ENCODE peak calls at places on chromosomes 16 and 17, in eight cellular contexts. W is progenitor cell of endocrine pancreas, Q is body of pancreas, V is GM12865, C is A549, S is K562, T is lung, Y is GM23338. F is an unnamed sample.

GRCh38 chr16:79651363-79651762 is 50.8 kb upstream of the MAF start:
- DNase-seq in V (no peak), W (no peak), S (no peak), T (peak), C (peak), Y (no peak), Q (peak), F (no peak)

GRCh38 chr17:75566456-75567233 is 21.0 kb upstream of the MYO15B start:
- DNase-seq in T (no peak), Y (no peak), W (no peak), C (no peak), S (no peak), Q (no peak), V (no peak), F (no peak)

GRCh38 chr17:37608369-37609169 is 649 bp downstream of the SYNRG start:
- DNase-seq in V (peak), S (peak), Q (no peak), C (peak), Y (peak), T (no peak), W (peak), F (no peak)

GRCh38 chr16:19377864-19378263 is 39.8 kb upstream of the TMC5 start:
- DNase-seq in Y (peak), Q (no peak), W (no peak), V (peak), C (no peak), T (no peak), S (peak), F (no peak)

GRCh38 chr16:30997000-30997886 is 12.2 kb downstream of the HSD3B7 start:
- DNase-seq in Y (peak), T (peak), V (peak), W (peak), Q (peak), C (peak), S (peak), F (peak)

GRCh38 chr17:20156196-20157077 is 147.3 kb downstream of the SPECC1 start:
- DNase-seq in Q (peak), W (peak), S (peak), Y (peak), C (peak), V (peak), T (peak), F (peak)

GRCh38 chr16:84058211-84058610 is 15.6 kb upstream of the SLC38A8 start:
- DNase-seq in S (no peak), Q (no peak), W (no peak), V (no peak), T (no peak), Y (no peak), C (no peak), F (no peak)

GRCh38 chr16:57255686-57256415 is 10.8 kb downstream of the ARL2BP start:
- DNase-seq in W (no peak), V (no peak), Y (no peak), Q (no peak), S (no peak), C (no peak), T (no peak), F (no peak)

GRCh38 chr16:84228321-84228838 is 11.4 kb downstream of the KCNG4 start:
- DNase-seq in T (peak), W (no peak), C (peak), Y (peak), V (no peak), S (peak), Q (peak), F (no peak)

GRCh38 chr17:54662978-54663876 is 237.4 kb upstream of the TOM1L1 start:
- DNase-seq in Y (peak), T (no peak), W (no peak), Q (no peak), V (no peak), S (no peak), C (no peak), F (no peak)

GRCh38 chr16:87880117-87880696 is 10.9 kb upstream of the SLC7A5 start:
- DNase-seq in Q (no peak), W (no peak), C (no peak), S (no peak), V (no peak), Y (no peak), T (no peak), F (no peak)

GRCh38 chr17:40168262-40168832 is 8.9 kb upstream of the RAPGEFL1 start:
- DNase-seq in T (no peak), Y (peak), S (peak), V (peak), W (no peak), Q (peak), C (peak), F (no peak)

GRCh38 chr17:9472541-9472940 is 103.1 kb downstream of the STX8 start:
- DNase-seq in C (no peak), S (no peak), Q (no peak), T (no peak), Y (no peak), V (no peak), W (no peak), F (no peak)

GRCh38 chr16:53183442-53183841 is 128.7 kb downstream of the CHD9 start:
- DNase-seq in Y (no peak), S (no peak), V (no peak), Q (no peak), C (peak), W (no peak), T (no peak), F (no peak)

GRCh38 chr17:28327709-28328108 is 7.6 kb downstream of the IFT20 start:
- DNase-seq in S (no peak), T (no peak), C (peak), V (no peak), Q (no peak), W (no peak), Y (no peak), F (no peak)

GRCh38 chr16:4244254-4244812 is 2.5 kb upstream of the SRL start:
- DNase-seq in C (no peak), Y (no peak), S (peak), W (no peak), T (no peak), Q (peak), V (no peak), F (no peak)

GRCh38 chr17:3924421-3925350 is 8.4 kb upstream of the P2RX1 start:
- DNase-seq in Y (no peak), C (no peak), Q (no peak), T (no peak), W (no peak), V (no peak), S (no peak), F (no peak)

GRCh38 chr16:28609631-28610594 is at the start of gene SULT1A1:
- DNase-seq in W (no peak), S (peak), C (no peak), T (peak), Y (peak), Q (peak), V (no peak), F (no peak)

GRCh38 chr16:2236362-2237075 is at the start of gene DNASE1L2:
- DNase-seq in S (no peak), V (no peak), W (no peak), C (peak), Q (no peak), Y (peak), T (no peak), F (no peak)

GRCh38 chr16:76940251-76940650 is 250.7 kb upstream of the MON1B start:
- DNase-seq in Y (no peak), T (no peak), V (no peak), Q (no peak), W (no peak), C (no peak), S (no peak), F (no peak)

GRCh38 chr16:74813109-74813641 is 38.6 kb upstream of the FA2H start:
- DNase-seq in S (peak), Q (peak), V (peak), C (peak), T (peak), W (peak), Y (peak), F (peak)

GRCh38 chr17:6461792-6462524 is 17.7 kb downstream of the PIMREG start:
- DNase-seq in T (no peak), S (no peak), C (no peak), W (no peak), Q (no peak), Y (peak), V (no peak), F (no peak)

GRCh38 chr17:79940381-79941087 is 95.1 kb downstream of the TBC1D16 start:
- DNase-seq in W (no peak), V (no peak), C (no peak), T (no peak), Q (peak), Y (no peak), S (no peak), F (no peak)

GRCh38 chr17:79937435-79937870 is 98.2 kb upstream of the CBX4 start:
- DNase-seq in Q (no peak), S (no peak), W (no peak), T (no peak), Y (no peak), V (no peak), C (no peak), F (no peak)

GRCh38 chr17:79937981-79938695 is 97.5 kb downstream of the TBC1D16 start:
- DNase-seq in C (no peak), Q (peak), V (no peak), Y (no peak), T (no peak), W (no peak), S (no peak), F (no peak)

GRCh38 chr17:79939755-79940154 is 95.9 kb downstream of the TBC1D16 start:
- DNase-seq in V (no peak), S (no peak), W (no peak), T (no peak), Q (peak), Y (no peak), C (no peak), F (no peak)

GRCh38 chr17:79938696-79939435 is 96.8 kb downstream of the TBC1D16 start:
- DNase-seq in C (no peak), S (no peak), Y (no peak), W (no peak), T (no peak), V (no peak), Q (no peak), F (no peak)
- TF ChIP-seq CTCF in C (no peak), S (no peak), Y (no peak), W (no peak), T (no peak), V (no peak), Q (no peak), F (no peak)

GRCh38 chr17:58172369-58173071 is 5.7 kb downstream of the OR4D2 start:
- DNase-seq in C (peak), W (no peak), S (peak), Q (no peak), Y (peak), T (no peak), V (peak), F (no peak)
- TF ChIP-seq CTCF in C (peak), W (peak), S (peak), Q (peak), Y (peak), T (peak), V (peak), F (peak)

DNA sequence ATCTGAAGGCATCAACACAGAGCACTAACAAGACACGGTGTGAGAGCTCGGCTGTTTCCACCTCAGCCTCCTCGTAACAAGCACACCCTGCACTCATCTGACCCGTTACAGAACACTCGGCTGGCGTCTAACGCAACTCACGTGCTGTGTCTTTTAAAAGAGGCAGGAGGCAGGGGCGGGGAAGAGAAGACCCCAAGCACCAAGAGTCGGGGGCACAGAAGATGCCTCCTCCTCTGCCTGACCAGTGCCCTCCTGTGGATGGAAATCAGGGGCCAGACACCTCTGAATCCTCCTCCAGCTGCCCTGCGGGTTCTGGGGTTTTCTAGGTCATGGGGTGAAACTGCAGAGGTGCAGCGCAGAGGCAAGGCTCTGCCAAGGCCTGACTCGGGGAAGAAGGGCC is 74.3 kb downstream of the ZNF778 start:
- DNase-seq in W (no peak), T (no peak), Y (no peak), S (no peak), Q (no peak), C (no peak), V (no peak), F (no peak)
- TF ChIP-seq CTCF in W (no peak), T (no peak), Y (no peak), S (no peak), Q (no peak), C (no peak), V (no peak), F (no peak)

GRCh38 chr17:36591434-36592315 is at the start of gene DHRS11:
- DNase-seq in Q (peak), S (peak), Y (peak), T (peak), C (peak), V (peak), W (peak), F (peak)
- TF ChIP-seq CTCF in Q (no peak), S (no peak), Y (peak), T (no peak), C (peak), V (no peak), W (no peak), F (no peak)

DNA sequence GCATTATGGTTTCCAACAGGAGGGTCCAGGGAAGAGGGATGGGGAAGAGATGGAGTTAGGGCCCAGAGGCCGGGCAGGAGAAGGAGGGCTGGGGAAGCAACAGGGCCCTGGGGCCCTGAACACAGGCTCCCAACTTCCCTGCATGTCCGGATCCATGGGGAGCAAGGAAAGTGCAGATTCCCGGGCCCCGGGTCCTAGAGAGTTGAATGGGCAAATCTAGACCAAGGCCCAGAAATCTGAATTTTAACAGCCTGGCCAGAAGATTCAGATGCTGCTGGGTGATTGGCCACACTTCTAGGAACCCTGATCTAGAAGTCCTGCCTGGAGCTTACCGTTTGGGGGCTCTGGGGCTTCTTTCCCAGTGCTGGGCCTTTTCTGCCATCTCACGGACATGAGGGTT is 13.2 kb downstream of the MGAT5B start:
- DNase-seq in T (no peak), C (no peak), V (no peak), Y (no peak), S (no peak), Q (no peak), W (no peak), F (no peak)
- TF ChIP-seq CTCF in T (no peak), C (no peak), V (no peak), Y (no peak), S (no peak), Q (no peak), W (no peak), F (no peak)

GRCh38 chr17:50505731-50506130 is 2.5 kb upstream of the MYCBPAP start:
- DNase-seq in Y (no peak), V (no peak), Q (no peak), T (no peak), W (no peak), S (no peak), C (no peak), F (no peak)

GRCh38 chr17:50508573-50509460 is 578 bp downstream of the MYCBPAP start:
- DNase-seq in S (no peak), W (no peak), V (peak), Q (no peak), Y (no peak), C (no peak), T (no peak), F (no peak)

GRCh38 chr17:50506298-50506697 is 1.9 kb upstream of the MYCBPAP start:
- DNase-seq in T (no peak), Y (no peak), W (no peak), S (no peak), Q (no peak), C (no peak), V (no peak), F (no peak)

GRCh38 chr17:50511058-50511457 is 2.8 kb downstream of the MYCBPAP start:
- DNase-seq in W (no peak), T (no peak), Q (no peak), V (peak), Y (no peak), S (no peak), C (no peak), F (no peak)

DNA sequence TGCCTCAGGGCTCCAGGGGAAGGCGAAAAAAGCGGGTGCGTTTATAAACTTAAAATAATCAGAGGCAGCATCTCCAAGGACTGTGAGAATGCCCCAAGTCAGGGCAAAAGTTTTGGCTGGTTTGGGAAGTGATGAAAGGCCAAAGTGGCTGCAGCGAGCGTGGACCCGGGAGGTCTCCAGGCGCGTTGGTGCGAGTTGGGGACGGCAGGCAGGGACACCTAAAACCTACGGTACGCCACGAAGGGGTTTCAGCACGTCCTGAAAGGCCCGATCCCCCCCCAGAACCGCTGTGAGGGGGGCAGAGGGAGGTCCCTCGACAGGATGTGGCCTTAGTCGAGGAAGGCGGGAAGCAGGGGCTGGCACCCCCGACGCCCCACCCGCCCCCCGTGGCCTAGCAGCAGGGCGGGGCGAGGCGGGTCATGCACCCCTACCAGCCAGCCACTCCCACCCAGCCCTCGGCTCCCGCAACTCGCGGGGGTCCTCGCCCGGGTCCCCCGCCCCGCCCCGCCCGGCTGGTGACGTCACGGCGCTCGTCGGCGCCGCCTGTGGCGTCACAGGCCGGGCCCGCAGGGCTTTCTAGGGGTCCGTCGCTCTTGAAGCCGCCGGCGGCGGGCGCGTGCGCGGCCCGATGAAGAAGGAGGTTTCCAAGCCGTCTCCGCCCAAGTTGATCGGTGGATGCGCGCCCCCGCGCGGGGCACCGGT is at the start of gene MYCBPAP:
- DNase-seq in S (no peak), T (peak), Y (peak), Q (peak), C (peak), W (peak), V (peak), F (peak)
- TF ChIP-seq CTCF in S (no peak), T (no peak), Y (peak), Q (peak), C (peak), W (peak), V (peak), F (no peak)

GRCh38 chr17:44205962-44206824 is 6.5 kb upstream of the ATXN7L3 start:
- DNase-seq in V (no peak), Q (no peak), W (no peak), Y (peak), S (no peak), T (no peak), C (peak), F (no peak)
- TF ChIP-seq CTCF in V (peak), Q (no peak), W (peak), Y (peak), S (peak), T (no peak), C (no peak), F (no peak)

GRCh38 chr16:70605284-70605659 is 41.1 kb upstream of the IL34 start:
- DNase-seq in S (no peak), W (no peak), T (no peak), C (no peak), Y (no peak), Q (no peak), V (no peak), F (no peak)

GRCh38 chr16:70601576-70602575 is 44.5 kb upstream of the IL34 start:
- DNase-seq in C (no peak), T (no peak), S (no peak), Y (no peak), V (no peak), W (no peak), Q (no peak), F (no peak)

GRCh38 chr16:70604407-70605283 is 41.7 kb upstream of the IL34 start:
- DNase-seq in W (no peak), T (no peak), C (no peak), Y (peak), V (no peak), S (no peak), Q (no peak), F (no peak)

GRCh38 chr16:70600730-70601129 is 45.6 kb upstream of the IL34 start:
- DNase-seq in T (no peak), Q (no peak), W (no peak), S (no peak), C (no peak), Y (no peak), V (no peak), F (no peak)

GRCh38 chr16:70602831-70603230 is 43.5 kb upstream of the IL34 start:
- DNase-seq in V (no peak), Q (no peak), Y (no peak), C (no peak), T (no peak), S (no peak), W (no peak), F (no peak)
- TF ChIP-seq CTCF in V (no peak), Q (no peak), Y (no peak), C (no peak), T (no peak), S (no peak), W (no peak), F (no peak)

F was measured in natural killer cell.